ENCODE peak calls at places on chromosomes 16 and 17, in nine cellular contexts. X, T, J, Z, G, Q, Y, H and F are unnamed samples.

GRCh38 chr16:75550211-75550662 is 5.8 kb downstream of the TMEM231 start:
- DNase-seq in H (peak), G (no peak), J (peak), T (peak), X (no peak), Y (peak), Z (peak), Q (peak), F (no peak)

GRCh38 chr17:21551081-21551881 is 141.0 kb upstream of the KCNJ18 start:
- DNase-seq in H (peak), X (peak), T (peak), G (peak), Q (peak), Z (peak), J (peak), Y (peak), F (peak)

GRCh38 chr17:17728550-17729251 is 47.4 kb downstream of the RAI1 start:
- DNase-seq in Y (no peak), Q (no peak), J (no peak), H (peak), G (no peak), X (no peak), Z (no peak), T (no peak), F (no peak)

GRCh38 chr16:69397821-69398521 is 12.2 kb upstream of the TERF2 start:
- DNase-seq in G (no peak), J (peak), H (peak), X (peak), Z (peak), Y (peak), T (peak), Q (peak), F (no peak)

GRCh38 chr17:46879101-46879500 is 27.7 kb downstream of the WNT9B start:
- DNase-seq in T (no peak), G (no peak), Y (no peak), Z (no peak), H (no peak), Q (no peak), J (no peak), X (no peak), F (no peak)

GRCh38 chr16:70687172-70687531 is 1.3 kb upstream of the MTSS2 start:
- DNase-seq in Q (no peak), G (no peak), X (peak), Z (no peak), H (no peak), Y (no peak), T (no peak), J (no peak), F (no peak)

GRCh38 chr17:66302761-66303626 is 581 bp downstream of the PRKCA start:
- DNase-seq in Y (peak), G (peak), J (peak), H (peak), T (peak), Z (peak), Q (peak), X (peak), F (no peak)

GRCh38 chr17:74767111-74767516 is 9.0 kb downstream of the NAT9 start:
- DNase-seq in Q (no peak), Z (no peak), G (no peak), Y (no peak), X (no peak), H (no peak), T (no peak), J (no peak), F (no peak)

GRCh38 chr16:74325331-74325730 is 28.7 kb downstream of the PSMD7 start:
- DNase-seq in T (no peak), Q (no peak), Z (no peak), J (no peak), H (no peak), G (no peak), Y (no peak), X (no peak), F (no peak)

GRCh38 chr16:84329016-84329415 is 34.3 kb downstream of the WFDC1 start:
- DNase-seq in X (no peak), J (no peak), Q (no peak), G (peak), T (no peak), Y (no peak), Z (no peak), H (no peak), F (no peak)

GRCh38 chr17:41211845-41212466 is 14.5 kb upstream of the KRTAP9-2 start:
- DNase-seq in Y (no peak), Z (no peak), Q (no peak), J (no peak), X (no peak), H (peak), T (no peak), G (no peak), F (peak)

GRCh38 chr17:18143044-18143936 is 34.7 kb downstream of the MYO15A start:
- DNase-seq in G (no peak), Y (peak), H (no peak), X (no peak), Z (peak), J (peak), Q (peak), T (no peak), F (no peak)

GRCh38 chr17:59002126-59002525 is 104.6 kb downstream of the TRIM37 start:
- DNase-seq in T (no peak), Q (no peak), H (no peak), Y (no peak), Z (no peak), X (no peak), G (no peak), J (peak), F (no peak)

GRCh38 chr16:87472935-87473334 is 19.9 kb downstream of the ZCCHC14 start:
- DNase-seq in J (no peak), G (no peak), T (no peak), Z (no peak), Y (no peak), H (no peak), X (no peak), Q (no peak), F (no peak)

GRCh38 chr16:87470332-87470731 is 22.5 kb downstream of the ZCCHC14 start:
- DNase-seq in H (no peak), J (no peak), G (no peak), Q (no peak), Z (no peak), T (no peak), X (no peak), Y (no peak), F (no peak)

GRCh38 chr16:87472142-87472778 is 20.6 kb downstream of the ZCCHC14 start:
- DNase-seq in Y (no peak), X (no peak), T (no peak), Q (no peak), J (no peak), H (no peak), Z (no peak), G (no peak), F (no peak)

GRCh38 chr16:87469186-87469585 is 23.6 kb downstream of the ZCCHC14 start:
- DNase-seq in G (no peak), T (no peak), J (no peak), H (no peak), Z (no peak), Y (no peak), X (no peak), Q (no peak), F (no peak)

GRCh38 chr16:87471278-87472141 is 21.3 kb downstream of the ZCCHC14 start:
- DNase-seq in Y (no peak), G (no peak), H (no peak), X (no peak), J (no peak), T (no peak), Q (no peak), Z (peak), F (no peak)
- TF ChIP-seq CTCF in Y (no peak), G (no peak), H (no peak), X (no peak), J (no peak), T (no peak), Q (no peak), Z (no peak), F (no peak)

DNA sequence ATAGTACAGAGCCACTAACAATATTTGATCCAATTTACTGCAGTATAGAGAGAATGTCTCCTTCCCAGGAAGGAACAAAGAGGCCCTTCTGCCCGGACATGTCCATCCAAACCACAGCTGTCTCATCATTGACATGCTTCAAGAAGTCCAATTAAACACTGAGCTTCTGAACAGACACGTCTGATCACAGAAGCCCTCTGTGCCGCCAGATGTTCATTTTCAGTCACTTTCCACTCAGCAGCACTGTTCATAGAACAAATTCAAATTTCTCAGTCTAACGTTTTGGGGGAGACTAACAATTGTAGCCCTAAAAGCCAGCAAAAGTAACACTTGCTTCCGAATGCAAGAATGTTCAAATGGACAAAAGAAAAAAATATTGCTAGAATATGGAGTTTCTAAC is 15.3 kb downstream of the ZC3H7A start:
- DNase-seq in X (no peak), G (no peak), Q (no peak), T (no peak), H (peak), Z (peak), Y (no peak), J (peak), F (no peak)
- H3K4me3 ChIP-seq in X (no peak), G (no peak), Q (no peak), T (no peak), H (peak), Z (no peak), Y (no peak), J (peak), F (no peak)

GRCh38 chr17:62693616-62694415 is 66.3 kb downstream of the MRC2 start:
- DNase-seq in G (no peak), H (peak), Q (no peak), J (no peak), Y (no peak), Z (no peak), T (no peak), X (no peak), F (no peak)
- TF ChIP-seq CTCF in G (no peak), H (no peak), Q (no peak), J (no peak), Y (no peak), Z (no peak), T (no peak), X (no peak), F (no peak)

GRCh38 chr16:17070882-17071592 is 399.7 kb downstream of the XYLT1 start:
- DNase-seq in X (peak), G (no peak), T (no peak), H (peak), Y (no peak), Q (no peak), Z (no peak), J (peak), F (no peak)
- H3K4me3 ChIP-seq in X (no peak), G (no peak), T (no peak), H (no peak), Y (no peak), Q (no peak), Z (no peak), J (peak), F (no peak)

DNA sequence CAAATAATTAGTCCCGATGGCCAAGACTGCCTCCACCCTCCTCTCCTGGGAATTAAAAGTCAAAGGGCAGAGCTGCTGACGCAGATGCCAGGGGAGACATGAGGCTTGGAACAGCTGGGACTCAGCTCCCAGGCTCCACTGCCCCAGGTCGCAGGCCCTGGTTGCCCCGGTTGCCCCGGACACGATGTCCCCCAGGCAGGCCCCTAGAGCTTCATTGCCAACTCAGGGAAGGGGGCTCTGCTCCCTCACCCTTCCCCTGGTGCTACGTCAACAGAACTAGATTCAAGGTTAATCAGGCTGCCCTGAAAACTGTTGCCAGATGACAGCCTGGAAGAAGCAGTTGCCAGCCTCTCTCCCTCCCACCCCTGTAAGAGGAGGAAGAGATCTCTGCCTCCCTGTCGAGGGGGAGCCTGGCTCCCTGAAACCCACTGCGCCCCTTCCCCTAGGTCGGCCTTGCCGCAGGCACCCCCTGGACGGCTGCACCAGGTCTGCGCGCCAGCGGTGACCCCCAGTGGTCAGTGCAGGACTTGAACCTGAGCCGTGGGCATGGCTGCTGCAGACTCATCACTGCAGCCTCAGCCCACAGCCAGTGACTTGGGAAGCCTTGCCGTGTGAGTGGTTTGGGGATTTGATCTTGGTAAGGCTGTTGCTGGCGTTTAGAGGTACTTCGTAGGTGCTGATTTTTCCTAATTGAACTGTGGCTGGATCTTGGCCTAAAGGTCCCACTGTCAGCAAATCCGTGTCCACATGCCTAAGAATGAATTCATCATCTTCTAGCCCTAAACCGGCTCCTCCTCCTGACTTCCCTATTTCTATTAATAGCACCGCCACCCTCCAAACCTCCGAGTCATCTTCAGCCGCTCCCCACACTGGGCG is 84.1 kb upstream of the TOB1 start:
- DNase-seq in G (peak), Z (peak), J (peak), T (peak), Q (peak), X (peak), H (peak), Y (peak), F (peak)
- TF ChIP-seq CTCF in G (peak), Z (peak), J (peak), T (peak), Q (peak), X (peak), H (peak), Y (peak), F (peak)

GRCh38 chr16:86514656-86515376 is 4.5 kb downstream of the FOXF1 start:
- DNase-seq in Y (no peak), H (no peak), Z (no peak), G (no peak), X (no peak), J (no peak), Q (no peak), T (no peak), F (no peak)

GRCh38 chr16:86517033-86517432 is 6.7 kb downstream of the FOXF1 start:
- DNase-seq in G (peak), T (no peak), Z (no peak), J (no peak), Y (no peak), Q (no peak), X (no peak), H (no peak), F (no peak)

GRCh38 chr16:86516618-86517003 is 6.3 kb downstream of the FOXF1 start:
- DNase-seq in Y (peak), Z (no peak), Q (no peak), X (no peak), J (no peak), H (no peak), G (peak), T (no peak), F (no peak)

GRCh38 chr16:86515420-86515779 is 5.1 kb downstream of the FOXF1 start:
- DNase-seq in T (no peak), Q (no peak), X (no peak), Z (no peak), Y (no peak), H (no peak), G (peak), J (no peak), F (no peak)

GRCh38 chr16:86515780-86516617 is 5.7 kb downstream of the FOXF1 start:
- DNase-seq in Y (peak), J (no peak), Z (no peak), G (no peak), Q (peak), T (no peak), H (no peak), X (no peak), F (no peak)
- H3K4me3 ChIP-seq in Y (peak), J (no peak), Z (no peak), G (peak), Q (peak), T (no peak), H (no peak), X (peak), F (peak)

DNA sequence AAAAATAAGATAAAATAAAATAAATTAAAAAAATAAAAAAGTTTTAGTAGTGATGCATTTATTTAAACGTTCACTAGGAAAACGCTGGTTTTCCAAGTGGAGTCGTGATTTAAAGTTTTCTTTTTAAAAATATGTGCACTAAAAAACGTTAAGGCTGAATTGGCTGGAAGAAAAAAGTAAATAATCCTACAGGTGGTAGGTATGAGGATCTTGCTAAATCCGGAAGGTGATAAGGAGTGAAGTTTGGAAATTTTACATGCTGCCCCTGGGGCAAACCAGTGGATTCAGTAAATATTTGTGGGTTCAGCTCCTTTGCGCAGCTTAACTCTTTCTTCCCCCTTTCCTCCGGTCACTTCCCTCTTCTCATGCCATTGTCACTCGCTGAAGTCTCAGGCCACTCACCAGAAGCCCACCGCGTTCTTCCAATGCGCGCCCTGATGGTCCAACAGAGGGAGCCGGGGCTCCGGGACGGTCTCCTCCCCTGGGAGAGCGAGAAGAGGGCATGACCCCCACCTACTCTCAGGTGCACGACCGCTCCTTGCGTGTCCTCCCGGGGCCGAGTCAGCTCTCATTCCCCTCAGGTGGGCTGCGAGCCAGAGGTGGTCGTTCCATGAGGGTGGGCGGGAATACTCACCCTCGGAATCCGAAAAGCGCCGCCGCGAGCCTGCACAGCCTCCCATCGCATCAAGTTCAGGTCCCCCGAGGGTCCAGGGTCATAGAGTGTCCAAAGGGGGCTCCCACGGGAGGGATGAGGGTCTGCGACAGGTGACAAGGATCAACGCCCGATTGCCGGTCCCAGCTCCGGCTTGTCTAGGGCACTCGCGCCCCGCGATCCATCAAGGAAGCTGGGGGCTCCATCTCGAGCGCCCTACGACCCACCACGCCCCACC is 549 bp downstream of the CLN3 start:
- DNase-seq in T (peak), X (peak), H (peak), J (peak), G (peak), Q (peak), Y (peak), Z (peak), F (no peak)
- TF ChIP-seq CTCF in T (peak), X (peak), H (no peak), J (peak), G (peak), Q (peak), Y (peak), Z (peak), F (peak)

DNA sequence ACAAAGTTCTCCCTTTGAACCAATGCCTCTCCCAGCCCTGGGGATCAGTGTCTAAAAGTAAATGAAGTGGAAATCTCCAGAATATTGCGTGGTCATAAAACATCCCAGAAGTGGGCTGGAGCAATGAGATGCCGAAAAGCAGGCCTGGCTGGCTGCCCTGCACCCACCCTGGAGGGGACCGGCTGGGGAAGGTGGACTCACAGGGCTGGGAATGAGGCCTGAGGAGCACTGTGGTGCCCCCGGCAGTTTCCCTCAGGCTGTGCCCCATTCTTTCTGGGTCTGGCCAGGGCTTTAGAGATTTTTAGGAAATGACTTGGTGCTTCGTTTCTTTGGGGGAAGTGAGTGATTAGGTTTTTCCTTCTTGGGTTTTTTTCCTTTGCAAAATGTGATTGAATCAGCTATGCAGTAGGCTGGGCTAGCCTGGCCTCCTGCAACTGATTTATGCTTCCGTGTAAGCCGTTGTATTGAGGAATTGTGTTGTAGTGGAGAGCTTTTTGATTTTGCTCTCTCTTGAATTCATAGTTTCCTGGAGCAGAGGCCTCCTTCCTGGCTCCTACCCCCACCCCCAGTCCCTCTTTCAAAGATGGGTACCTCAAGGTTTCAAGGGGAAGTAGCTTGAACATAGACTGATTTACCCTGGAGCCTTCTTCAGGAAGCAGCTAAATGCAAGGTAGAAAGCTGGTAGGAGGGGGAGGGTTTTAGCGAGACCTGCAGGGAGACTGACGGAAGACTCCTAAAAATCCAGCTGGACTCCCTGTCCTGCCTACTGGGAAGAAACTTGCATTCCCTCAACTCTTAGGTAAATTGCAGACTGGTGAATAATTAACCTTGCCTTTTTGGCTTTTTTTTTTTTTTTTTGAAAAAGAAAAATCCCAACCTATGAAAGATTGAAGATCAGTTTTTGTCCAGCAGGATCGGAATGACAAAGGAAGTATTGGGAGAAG is 170.3 kb downstream of the RAB11FIP4 start:
- DNase-seq in G (no peak), Q (peak), Y (no peak), X (no peak), Z (no peak), T (no peak), J (no peak), H (no peak), F (no peak)
- H3K4me3 ChIP-seq in G (peak), Q (peak), Y (no peak), X (no peak), Z (no peak), T (no peak), J (no peak), H (no peak), F (peak)

GRCh38 chr16:89404561-89404960 is 85.8 kb downstream of the ANKRD11 start:
- DNase-seq in X (no peak), G (no peak), T (no peak), Y (no peak), Q (no peak), H (peak), Z (no peak), J (no peak), F (no peak)
- TF ChIP-seq CTCF in X (no peak), G (no peak), T (no peak), Y (no peak), Q (no peak), H (no peak), Z (no peak), J (no peak), F (no peak)